ENCODE peak calls at places on chromosomes 11 and 22, in seven cellular contexts. I is mesenchymal stem cell, F is IMR-90, T is mesendoderm, W is neuronal stem cell, O is trophoblast cell, J is H1. Z is an unnamed sample.

GRCh38 chr11:84465040-84465439 is 1162.1 kb downstream of the DLG2 start:
- DNase-seq in T (no peak), J (no peak), O (no peak), I (no peak), W (no peak), F (no peak), Z (no peak)

GRCh38 chr11:75069473-75069872 is 27.2 kb downstream of the OR2AT4 start:
- DNase-seq in F (no peak), T (no peak), I (no peak), O (no peak), J (no peak), W (no peak), Z (no peak)

GRCh38 chr11:60860943-60861342 is 5.2 kb upstream of the PTGDR2 start:
- DNase-seq in W (no peak), F (no peak), T (no peak), O (no peak), I (no peak), J (no peak), Z (no peak)

GRCh38 chr11:119120639-119121007 is 757 bp upstream of the HINFP start:
- DNase-seq in F (peak), O (no peak), J (no peak), T (no peak), W (peak), I (no peak), Z (no peak)

GRCh38 chr22:21020802-21021429 is 6.0 kb downstream of the P2RX6 start:
- DNase-seq in T (peak), W (no peak), I (peak), O (no peak), J (no peak), F (no peak), Z (peak)

GRCh38 chr11:86741489-86742435 is 58.6 kb upstream of the PRSS23 start:
- DNase-seq in W (no peak), F (peak), I (peak), T (no peak), J (no peak), O (no peak), Z (no peak)

GRCh38 chr11:128701086-128701485 is 7.2 kb downstream of the FLI1 start:
- DNase-seq in F (peak), T (no peak), O (no peak), J (no peak), W (no peak), I (peak), Z (no peak)

GRCh38 chr11:129280027-129280811 is 88.1 kb upstream of the ARHGAP32 start:
- DNase-seq in W (no peak), F (peak), T (no peak), J (no peak), O (no peak), I (peak), Z (no peak)

GRCh38 chr22:44242946-44243724 is 62.4 kb downstream of the PARVG start:
- DNase-seq in W (no peak), F (no peak), O (no peak), J (no peak), T (no peak), I (no peak), Z (peak)

GRCh38 chr11:65423516-65424199 is 1.1 kb downstream of the NEAT1 start:
- DNase-seq in I (no peak), J (no peak), T (no peak), O (no peak), F (peak), W (no peak), Z (no peak)

GRCh38 chr11:111665779-111666178 is 63.5 kb downstream of the SIK2 start:
- DNase-seq in I (peak), J (no peak), W (peak), F (peak), T (peak), O (peak), Z (no peak)

GRCh38 chr11:43567396-43567975 is 113.1 kb upstream of the HSD17B12 start:
- DNase-seq in I (peak), T (peak), W (no peak), J (no peak), O (no peak), F (peak), Z (no peak)

GRCh38 chr22:28669388-28669787 is 10.3 kb downstream of the TTC28 start:
- DNase-seq in O (no peak), J (no peak), F (no peak), T (no peak), I (no peak), W (no peak), Z (no peak)
- H2BK120ac ChIP-seq in O (no peak), J (no peak), F (no peak), T (no peak), I (no peak), W (no peak), Z (no peak)

GRCh38 chr11:35142481-35143207 is 3.7 kb downstream of the CD44 start:
- DNase-seq in F (peak), J (no peak), O (peak), T (no peak), I (peak), W (no peak), Z (no peak)
- H2BK120ac ChIP-seq in F (peak), J (no peak), O (no peak), T (no peak), I (no peak), W (no peak), Z (no peak)

GRCh38 chr22:45341503-45341902 is 31.8 kb downstream of the FAM118A start:
- DNase-seq in W (no peak), F (no peak), I (no peak), J (no peak), O (no peak), T (no peak), Z (no peak)
- H2BK120ac ChIP-seq in W (no peak), F (no peak), I (no peak), J (no peak), O (no peak), T (no peak), Z (no peak)

GRCh38 chr11:1303973-1304372 is 5.5 kb downstream of the TOLLIP start:
- DNase-seq in F (no peak), O (no peak), J (no peak), T (no peak), I (no peak), W (no peak), Z (peak)

GRCh38 chr11:1304376-1304775 is 5.1 kb downstream of the TOLLIP start:
- DNase-seq in F (no peak), W (no peak), O (no peak), T (no peak), I (no peak), J (no peak), Z (no peak)

GRCh38 chr11:1306186-1307162 is 3.0 kb downstream of the TOLLIP start:
- DNase-seq in T (no peak), W (no peak), O (no peak), I (no peak), F (no peak), J (no peak), Z (peak)

GRCh38 chr11:1305558-1306056 is 3.8 kb downstream of the TOLLIP start:
- DNase-seq in J (no peak), I (no peak), O (no peak), F (no peak), W (no peak), T (no peak), Z (peak)

GRCh38 chr11:1305063-1305495 is 4.4 kb downstream of the TOLLIP start:
- DNase-seq in I (no peak), F (no peak), O (no peak), W (no peak), J (no peak), T (no peak), Z (peak)
- H2BK120ac ChIP-seq in I (no peak), F (no peak), O (no peak), W (no peak), J (no peak), T (no peak), Z (no peak)